ENCODE peak calls at places on chromosomes 13 and 19, in eight cellular contexts. E is esophagus muscularis mucosa, C is NB4, R is adrenal gland, J is thyroid gland, X is GM12892, G is IMR-90, Z is tibial nerve. F is an unnamed sample.

GRCh38 chr13:79423801-79424642 is 18.0 kb upstream of the RBM26 start:
- DNase-seq in Z (no peak), E (no peak), C (peak; percentile 65), R (no peak), J (no peak), G (peak; percentile 63), X (no peak), F (no peak)

GRCh38 chr13:110250258-110250891 is 56.6 kb downstream of the COL4A1 start:
- DNase-seq in R (peak; percentile 67), J (no peak), Z (peak; percentile 61), X (no peak), E (peak; percentile 91), C (no peak), G (peak; percentile 77), F (peak; percentile 30)

GRCh38 chr13:22874839-22875238 is 305.9 kb upstream of the SGCG start:
- DNase-seq in E (no peak), G (no peak), R (no peak), C (no peak), X (no peak), Z (no peak), J (no peak), F (no peak)

GRCh38 chr19:33048806-33049676 is 15.6 kb downstream of the RHPN2 start:
- DNase-seq in C (no peak), Z (no peak), X (no peak), E (no peak), J (no peak), R (no peak), G (peak; percentile 24), F (peak; percentile 59)

GRCh38 chr13:105969761-105970160 is 565.7 kb downstream of the EFNB2 start:
- DNase-seq in C (no peak), J (no peak), R (no peak), G (no peak), E (peak; percentile 55), Z (no peak), X (no peak), F (no peak)

GRCh38 chr13:77521595-77522367 is 13.7 kb upstream of the SCEL start:
- DNase-seq in Z (no peak), E (peak; percentile 31), J (peak; percentile 73), X (no peak), R (no peak), C (no peak), G (no peak), F (peak; percentile 28)

GRCh38 chr13:59898066-59898465 is 265.7 kb downstream of the DIAPH3 start:
- DNase-seq in X (no peak), C (no peak), R (no peak), J (no peak), G (no peak), E (no peak), Z (no peak), F (no peak)

GRCh38 chr19:29389495-29389894 is 136.3 kb upstream of the VSTM2B start:
- DNase-seq in G (no peak), Z (no peak), E (no peak), R (no peak), C (peak; percentile 2), X (no peak), J (no peak), F (no peak)

GRCh38 chr19:58022283-58022660 is 11.6 kb upstream of the ZSCAN1 start:
- DNase-seq in Z (no peak), G (no peak), E (no peak), C (no peak), R (no peak), J (no peak), X (no peak), F (no peak)

GRCh38 chr13:32587774-32588165 is 1.5 kb downstream of the PDS5B start:
- DNase-seq in G (peak; percentile 30), C (peak; percentile 71), Z (no peak), J (no peak), E (no peak), X (no peak), R (no peak), F (no peak)

GRCh38 chr13:94992277-94992989 is 280.1 kb upstream of the SOX21 start:
- DNase-seq in R (no peak), C (no peak), X (no peak), E (no peak), J (no peak), G (no peak), Z (no peak), F (no peak)

GRCh38 chr13:112873851-112874750 is 94.9 kb upstream of the MCF2L start:
- DNase-seq in Z (peak; percentile 80), C (peak; percentile 64), R (peak; percentile 69), G (peak; percentile 50), J (peak; percentile 78), X (peak; percentile 90), E (peak; percentile 95), F (peak; percentile 87)
- TF ChIP-seq POLR2A in Z (no peak), C (no peak), R (no peak), G (no peak), J (no peak), X (no peak), E (no peak), F (no peak)

GRCh38 chr19:5904302-5905071 is at the start of gene VMAC:
- DNase-seq in J (peak; percentile 100), C (peak; percentile 99), Z (peak; percentile 100), E (peak; percentile 100), X (peak; percentile 96), G (peak; percentile 100), R (peak; percentile 100), F (peak; percentile 100)

GRCh38 chr19:5905072-5905778 is 553 bp downstream of the VMAC start:
- DNase-seq in G (no peak), C (no peak), R (no peak), X (no peak), Z (no peak), J (no peak), E (no peak), F (no peak)

GRCh38 chr19:5910638-5910907 is 3.5 kb upstream of the CAPS start:
- DNase-seq in E (no peak), R (no peak), Z (no peak), J (no peak), C (no peak), G (no peak), X (no peak), F (no peak)

GRCh38 chr19:5907216-5907615 is 2.5 kb downstream of the VMAC start:
- DNase-seq in E (no peak), R (no peak), J (no peak), X (no peak), Z (no peak), G (no peak), C (no peak), F (no peak)

GRCh38 chr19:5908773-5909442 is 4.2 kb downstream of the VMAC start:
- DNase-seq in X (no peak), Z (no peak), G (no peak), C (no peak), R (no peak), J (no peak), E (no peak), F (no peak)
- TF ChIP-seq POLR2A in X (no peak), Z (no peak), G (no peak), C (no peak), R (no peak), J (no peak), E (no peak), F (no peak)

DNA sequence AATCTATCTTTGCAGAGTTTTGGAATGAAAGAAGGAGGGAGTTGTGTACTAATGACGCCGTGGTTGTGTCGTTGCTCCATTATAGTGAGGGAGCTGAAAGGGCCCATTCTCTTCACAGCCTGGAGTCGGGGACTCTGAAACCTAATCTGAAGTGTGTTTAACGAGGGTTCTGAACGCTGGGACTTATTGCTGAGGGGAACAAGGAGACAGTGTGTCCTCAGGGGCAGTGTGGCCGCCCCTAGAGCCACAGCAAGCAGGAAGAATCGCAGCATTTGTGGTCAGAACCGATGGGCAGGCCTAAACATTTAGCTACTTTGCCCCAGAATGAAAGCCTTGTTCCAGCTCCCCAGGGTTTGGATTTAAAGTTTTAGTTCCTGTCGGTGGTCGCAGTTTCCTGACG is 156.4 kb upstream of the RNF113B start:
- DNase-seq in C (no peak), E (no peak), G (no peak), Z (no peak), X (no peak), R (no peak), J (no peak), F (no peak)
- TF ChIP-seq POLR2A in C (no peak), E (no peak), G (no peak), Z (no peak), X (no peak), R (no peak), J (no peak), F (no peak)

GRCh38 chr19:45692187-45693111 is at the start of gene QPCTL:
- DNase-seq in E (peak; percentile 99), G (peak; percentile 100), X (peak; percentile 94), J (peak; percentile 99), R (peak; percentile 99), Z (peak; percentile 94), C (peak; percentile 98), F (peak; percentile 100)
- TF ChIP-seq POLR2A in E (peak; percentile 6), G (peak; percentile 91), X (peak; percentile 91), J (peak; percentile 90), R (peak; percentile 44), Z (peak; percentile 78), C (peak; percentile 86), F (peak; percentile 54)

DNA sequence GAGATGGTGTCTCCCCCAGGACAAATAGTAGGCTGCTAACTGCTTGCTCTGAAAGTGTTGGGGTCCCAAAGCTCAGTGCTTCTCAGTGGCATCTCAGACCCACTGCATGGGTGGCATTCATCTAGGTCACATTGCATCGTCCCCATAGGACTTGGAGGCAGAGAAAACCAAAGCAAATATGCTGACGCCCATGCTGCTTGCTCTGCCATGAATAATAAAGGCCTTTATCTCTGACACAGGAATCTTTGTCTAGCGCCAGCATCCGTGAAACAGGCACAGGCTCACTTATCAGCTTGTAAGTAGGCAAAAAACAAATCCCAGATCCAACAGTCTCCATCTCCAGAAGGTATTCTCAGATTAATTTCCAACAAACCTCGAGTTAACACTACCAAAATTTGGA is 18.9 kb upstream of the IPO5 start:
- DNase-seq in E (no peak), J (no peak), C (no peak), R (no peak), Z (no peak), X (no peak), G (no peak), F (no peak)
- TF ChIP-seq POLR2A in E (no peak), J (no peak), C (no peak), R (no peak), Z (no peak), X (no peak), G (no peak), F (no peak)

GRCh38 chr19:36330226-36330625 is 48.8 kb downstream of the ZFP14 start:
- DNase-seq in E (no peak), Z (no peak), X (no peak), G (no peak), C (no peak), J (no peak), R (no peak), F (no peak)

GRCh38 chr19:36331353-36332228 is 47.4 kb downstream of the ZFP14 start:
- DNase-seq in X (peak; percentile 40), J (peak; percentile 96), G (peak; percentile 94), E (peak; percentile 93), C (no peak), R (peak; percentile 90), Z (peak; percentile 55), F (peak; percentile 88)
- TF ChIP-seq POLR2A in X (no peak), J (peak; percentile 61), G (no peak), E (no peak), C (no peak), R (no peak), Z (no peak), F (peak; percentile 51)